ENCODE peak calls at places on chromosomes 3 and 15, in five cellular contexts. Z is GDM1; P is RKO; W is naive thymus-derived CD8-positive, alpha-beta T cell; E is T follicular helper cell. J is an unnamed sample.

GRCh38 chr3:151875759-151876158 is 2.3 kb downstream of the SUCNR1 start:
- DNase-seq in P (no peak), E (no peak), Z (peak), W (no peak), J (peak)

GRCh38 chr3:53506763-53507145 is 12.3 kb downstream of the CACNA1D start:
- DNase-seq in W (no peak), Z (no peak), E (no peak), P (no peak), J (no peak)

GRCh38 chr15:52448010-52448890 is 80.4 kb downstream of the MYO5A start:
- DNase-seq in E (no peak), Z (no peak), P (no peak), W (no peak), J (no peak)

GRCh38 chr3:43994594-43995077 is 247.1 kb upstream of the TOPAZ1 start:
- DNase-seq in W (no peak), Z (no peak), E (no peak), P (no peak), J (no peak)

GRCh38 chr15:92290359-92290992 is 103.2 kb upstream of the ST8SIA2 start:
- DNase-seq in E (no peak), Z (no peak), P (no peak), W (no peak), J (no peak)

GRCh38 chr3:177050466-177051237 is 146.6 kb downstream of the TBL1XR1 start:
- DNase-seq in Z (peak), E (no peak), P (peak), W (no peak), J (no peak)

GRCh38 chr15:85094685-85095084 is 113.0 kb downstream of the PDE8A start:
- DNase-seq in W (no peak), Z (no peak), E (no peak), P (peak), J (no peak)

GRCh38 chr15:92161039-92161670 is 232.5 kb upstream of the ST8SIA2 start:
- DNase-seq in W (no peak), P (no peak), E (no peak), Z (no peak), J (no peak)

GRCh38 chr3:67578416-67578815 is 76.0 kb downstream of the SUCLG2 start:
- DNase-seq in W (no peak), P (no peak), E (no peak), Z (no peak), J (no peak)

GRCh38 chr3:127637546-127637945 is 8.6 kb downstream of the PODXL2 start:
- DNase-seq in W (no peak), Z (peak), E (no peak), P (no peak), J (no peak)

GRCh38 chr15:42010434-42010833 is 10.4 kb downstream of the PLA2G4E start:
- DNase-seq in Z (no peak), P (peak), W (no peak), E (no peak), J (no peak)

GRCh38 chr3:58800032-58800431 is 133.5 kb upstream of the FAM3D start:
- DNase-seq in Z (no peak), E (no peak), P (no peak), W (no peak), J (no peak)

GRCh38 chr3:13853978-13854296 is 25.9 kb downstream of the WNT7A start:
- DNase-seq in Z (no peak), W (no peak), P (no peak), E (no peak), J (no peak)

GRCh38 chr15:70974004-70974832 is 81.6 kb downstream of the LRRC49 start:
- DNase-seq in Z (no peak), P (peak), W (no peak), E (no peak), J (peak)

GRCh38 chr3:184334470-184335158 is 2.8 kb upstream of the FAM131A start:
- DNase-seq in E (peak), W (peak), P (peak), Z (no peak), J (peak)

GRCh38 chr15:101114610-101115009 is 137.2 kb downstream of the CHSY1 start:
- DNase-seq in E (no peak), P (no peak), W (no peak), Z (no peak), J (no peak)

GRCh38 chr3:125622381-125622788 is 27.1 kb upstream of the OSBPL11 start:
- DNase-seq in Z (no peak), W (no peak), P (no peak), E (no peak), J (no peak)

GRCh38 chr3:150371741-150372254 is 36.3 kb upstream of the TSC22D2 start:
- DNase-seq in Z (no peak), W (no peak), P (peak), E (no peak), J (no peak)

GRCh38 chr3:14285526-14285925 is 106.9 kb downstream of the LSM3 start:
- DNase-seq in Z (no peak), P (no peak), E (no peak), W (no peak), J (no peak)

GRCh38 chr15:39431371-39431770 is 149.5 kb upstream of the THBS1 start:
- DNase-seq in P (no peak), E (no peak), W (no peak), Z (no peak), J (no peak)

GRCh38 chr15:96330064-96330449 is 443 bp upstream of the NR2F2 start:
- DNase-seq in W (no peak), P (peak), E (no peak), Z (no peak), J (no peak)

GRCh38 chr15:79964232-79964820 is 6.7 kb downstream of the BCL2A1 start:
- DNase-seq in Z (no peak), P (no peak), W (no peak), E (no peak), J (no peak)

GRCh38 chr3:8997151-8997550 is 33.9 kb upstream of the RAD18 start:
- DNase-seq in W (no peak), P (no peak), E (no peak), Z (no peak), J (no peak)

GRCh38 chr3:68163054-68163453 is 508.6 kb upstream of the SUCLG2 start:
- DNase-seq in P (no peak), E (no peak), Z (no peak), W (no peak), J (no peak)

GRCh38 chr15:25796395-25796794 is 66.7 kb downstream of the ATP10A start:
- DNase-seq in Z (no peak), E (no peak), W (no peak), P (no peak), J (no peak)

GRCh38 chr15:84772467-84772866 is 24.1 kb downstream of the ZNF592 start:
- DNase-seq in E (no peak), Z (no peak), P (no peak), W (no peak), J (no peak)

GRCh38 chr3:18372786-18373405 is 52.2 kb downstream of the SATB1 start:
- DNase-seq in E (no peak), P (no peak), Z (no peak), W (no peak), J (peak)

GRCh38 chr15:47561102-47561501 is 156.2 kb upstream of the SEMA6D start:
- DNase-seq in Z (no peak), P (no peak), E (no peak), W (no peak), J (no peak)

GRCh38 chr15:93035953-93036810 is 52.8 kb downstream of the RGMA start:
- DNase-seq in W (no peak), Z (no peak), E (peak), P (peak), J (peak)

GRCh38 chr3:16302082-16302631 is 37.1 kb downstream of the OXNAD1 start:
- DNase-seq in Z (no peak), P (no peak), E (no peak), W (no peak), J (no peak)

GRCh38 chr15:68055224-68055705 is 1.1 kb downstream of the PIAS1 start:
- DNase-seq in W (peak), P (peak), Z (no peak), E (peak), J (peak)

J was measured in CD4-positive, CD25-positive, alpha-beta regulatory T cell.